ENCODE peak calls at places on chromosomes 1 and 21, in five cellular contexts. O, G, J, U and B are unnamed samples.

GRCh38 chr1:109264379-109264755 is 15.0 kb downstream of the CELSR2 start:
- DNase-seq in O (no peak), U (no peak), J (no peak), G (no peak), B (no peak)

GRCh38 chr1:178192686-178193085 is 98.8 kb downstream of the RASAL2 start:
- DNase-seq in G (no peak), J (peak), O (no peak), U (no peak), B (peak)

GRCh38 chr1:223712184-223712855 is at the start of gene CAPN2:
- DNase-seq in G (peak), J (peak), U (no peak), O (peak), B (peak)

GRCh38 chr1:112715264-112716053 is at the start of gene PPM1J:
- DNase-seq in G (peak), U (peak), J (peak), O (peak), B (peak)

GRCh38 chr1:182600036-182600713 is 4.0 kb downstream of the RGS16 start:
- DNase-seq in J (no peak), U (no peak), O (no peak), G (no peak), B (no peak)

GRCh38 chr1:26318338-26319064 is 743 bp downstream of the CD52 start:
- DNase-seq in O (no peak), G (no peak), J (no peak), U (no peak), B (no peak)

GRCh38 chr1:203366476-203366875 is 15.6 kb upstream of the FMOD start:
- DNase-seq in G (no peak), O (no peak), J (peak), U (no peak), B (no peak)

GRCh38 chr1:183476081-183476480 is 3.8 kb downstream of the SMG7 start:
- DNase-seq in O (no peak), U (no peak), G (no peak), J (no peak), B (no peak)

GRCh38 chr1:117967900-117968299 is 38.4 kb downstream of the WDR3 start:
- DNase-seq in J (peak), U (no peak), G (no peak), O (no peak), B (peak)

GRCh38 chr1:39104158-39105060 is 78.3 kb downstream of the NDUFS5 start:
- DNase-seq in G (no peak), J (peak), O (peak), U (no peak), B (peak)

GRCh38 chr1:905811-906531 is 17.8 kb upstream of the SAMD11 start:
- DNase-seq in O (peak), U (no peak), G (no peak), J (no peak), B (no peak)

GRCh38 chr21:45590246-45590725 is 48.0 kb upstream of the SLC19A1 start:
- DNase-seq in O (peak), J (peak), U (no peak), G (no peak), B (peak)

DNA sequence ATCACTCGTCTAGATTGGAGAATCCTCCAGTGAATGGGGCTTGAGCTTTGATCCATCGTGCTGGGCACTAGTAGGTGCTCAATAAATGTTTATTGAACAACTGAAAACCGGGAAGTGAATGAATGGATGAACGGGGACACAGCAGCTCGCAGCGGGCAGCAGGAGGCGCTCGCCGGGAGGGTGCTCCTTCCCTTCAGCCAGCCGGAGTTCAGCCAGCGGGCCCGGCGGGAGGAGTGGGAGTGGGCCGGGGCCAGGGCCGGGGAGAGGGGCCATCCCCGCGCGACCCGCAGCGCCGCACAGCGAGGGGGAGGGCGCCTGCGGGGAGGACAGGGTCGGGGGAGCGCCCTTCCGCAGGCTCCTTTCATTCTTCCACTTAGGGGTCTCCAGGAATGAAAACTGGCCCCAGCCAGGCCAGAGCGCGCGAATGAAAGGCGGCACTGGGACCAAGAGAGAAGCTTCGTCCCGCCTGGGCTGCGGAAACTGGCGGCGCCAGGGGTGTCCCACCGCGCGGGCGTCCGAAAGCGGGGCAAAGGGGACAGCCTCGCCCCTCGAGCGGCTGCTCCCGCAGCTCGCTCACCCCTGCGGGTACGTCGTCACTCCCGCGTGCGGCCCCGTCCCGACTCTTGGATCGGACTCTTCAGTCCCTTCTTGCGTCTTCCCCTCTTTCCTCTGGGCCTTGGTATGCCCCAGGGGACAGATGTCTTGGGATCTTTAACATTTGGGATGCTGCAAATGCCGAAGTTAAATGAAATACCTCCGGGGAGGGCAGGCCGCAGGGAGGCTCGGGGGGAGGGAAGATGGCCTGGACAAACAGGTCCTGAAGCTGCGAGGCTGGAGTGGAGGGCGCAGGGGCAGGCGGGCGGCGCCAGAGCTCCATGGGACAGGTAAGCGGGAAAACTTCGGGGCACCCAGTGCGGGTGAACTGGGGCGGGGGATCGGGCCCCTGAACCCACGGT is 3.6 kb upstream of the INAVA start:
- DNase-seq in U (peak), J (peak), O (peak), G (peak), B (peak)
- H3K4me2 ChIP-seq in U (peak), J (peak), O (peak), G (peak), B (peak)

DNA sequence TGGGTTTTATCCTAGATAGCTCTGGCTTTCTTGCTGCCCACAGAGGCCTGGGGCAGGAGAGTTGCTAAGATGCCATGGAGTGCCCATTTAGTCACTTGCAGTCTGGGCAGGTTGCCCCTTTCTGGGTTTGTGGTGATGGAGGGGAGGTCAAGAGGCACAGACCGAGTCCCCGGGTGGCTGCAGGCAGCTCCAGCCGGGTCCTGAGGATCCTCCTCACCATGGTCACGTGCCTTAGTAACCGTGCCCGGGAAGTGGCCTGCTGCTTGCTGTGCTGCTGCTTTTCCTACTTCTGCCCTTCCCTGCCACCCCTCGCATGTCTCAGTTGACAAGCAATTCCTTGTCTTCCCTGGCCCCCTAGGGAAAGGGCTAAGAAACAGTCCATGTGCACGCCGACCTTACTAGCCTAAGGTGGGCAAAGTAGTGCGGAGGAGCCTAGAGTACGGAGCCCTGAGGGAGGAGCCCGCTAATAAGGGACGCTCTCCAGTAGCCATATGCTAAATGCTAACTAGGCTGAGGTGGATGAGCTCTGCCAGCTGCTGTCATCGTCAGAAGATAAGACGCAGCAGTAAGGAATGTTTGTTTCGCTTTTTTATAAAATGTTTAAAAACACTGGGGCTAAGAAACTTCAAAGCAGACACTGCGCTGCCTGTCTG is 34.9 kb downstream of the CLCA1 start:
- DNase-seq in J (peak), O (peak), G (no peak), U (no peak), B (no peak)
- H3K4me2 ChIP-seq in J (peak), O (peak), G (peak), U (no peak), B (peak)

DNA sequence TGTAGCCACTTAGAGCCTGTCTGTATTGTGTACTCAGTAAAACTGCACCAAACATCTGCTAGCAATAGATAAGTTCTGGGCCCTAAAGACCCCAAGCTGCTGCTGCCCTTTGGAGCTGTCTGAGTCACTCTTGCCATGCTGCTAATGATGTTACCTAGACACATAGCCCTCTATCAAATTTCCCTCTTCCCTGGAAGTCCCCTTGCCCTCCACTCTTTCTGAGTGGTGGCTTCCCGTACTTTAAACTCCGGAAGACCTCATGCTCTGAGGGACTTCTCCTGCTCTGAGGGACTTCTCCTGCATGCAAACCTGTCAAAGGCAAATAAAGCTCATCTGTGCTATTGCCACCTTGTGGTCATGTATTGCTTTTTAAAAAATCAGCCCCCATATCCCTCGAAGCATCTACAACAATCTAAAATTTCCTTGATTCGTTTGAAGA is 34.0 kb downstream of the FH start:
- DNase-seq in G (no peak), U (peak), O (peak), J (peak), B (peak)
- H3K4me2 ChIP-seq in G (no peak), U (no peak), O (no peak), J (no peak), B (no peak)

GRCh38 chr1:91864017-91864700 is 21.8 kb downstream of the TGFBR3 start:
- DNase-seq in U (no peak), O (no peak), J (peak), G (no peak), B (peak)

GRCh38 chr1:91866425-91866824 is 19.5 kb downstream of the TGFBR3 start:
- DNase-seq in J (no peak), G (no peak), U (no peak), O (no peak), B (no peak)

GRCh38 chr1:91862120-91862519 is 23.8 kb downstream of the TGFBR3 start:
- DNase-seq in O (no peak), U (no peak), J (no peak), G (no peak), B (no peak)

GRCh38 chr1:91857557-91858239 is 28.3 kb downstream of the TGFBR3 start:
- DNase-seq in J (no peak), U (no peak), O (no peak), G (no peak), B (no peak)

GRCh38 chr1:91863498-91863897 is 22.5 kb downstream of the TGFBR3 start:
- DNase-seq in U (no peak), G (no peak), J (no peak), O (no peak), B (no peak)
- H3K4me2 ChIP-seq in U (no peak), G (no peak), J (no peak), O (no peak), B (peak)

GRCh38 chr1:21898326-21899155 is 38.6 kb downstream of the HSPG2 start:
- DNase-seq in G (no peak), O (no peak), J (no peak), U (no peak), B (no peak)
- H3K4me2 ChIP-seq in G (no peak), O (no peak), J (no peak), U (no peak), B (no peak)

DNA sequence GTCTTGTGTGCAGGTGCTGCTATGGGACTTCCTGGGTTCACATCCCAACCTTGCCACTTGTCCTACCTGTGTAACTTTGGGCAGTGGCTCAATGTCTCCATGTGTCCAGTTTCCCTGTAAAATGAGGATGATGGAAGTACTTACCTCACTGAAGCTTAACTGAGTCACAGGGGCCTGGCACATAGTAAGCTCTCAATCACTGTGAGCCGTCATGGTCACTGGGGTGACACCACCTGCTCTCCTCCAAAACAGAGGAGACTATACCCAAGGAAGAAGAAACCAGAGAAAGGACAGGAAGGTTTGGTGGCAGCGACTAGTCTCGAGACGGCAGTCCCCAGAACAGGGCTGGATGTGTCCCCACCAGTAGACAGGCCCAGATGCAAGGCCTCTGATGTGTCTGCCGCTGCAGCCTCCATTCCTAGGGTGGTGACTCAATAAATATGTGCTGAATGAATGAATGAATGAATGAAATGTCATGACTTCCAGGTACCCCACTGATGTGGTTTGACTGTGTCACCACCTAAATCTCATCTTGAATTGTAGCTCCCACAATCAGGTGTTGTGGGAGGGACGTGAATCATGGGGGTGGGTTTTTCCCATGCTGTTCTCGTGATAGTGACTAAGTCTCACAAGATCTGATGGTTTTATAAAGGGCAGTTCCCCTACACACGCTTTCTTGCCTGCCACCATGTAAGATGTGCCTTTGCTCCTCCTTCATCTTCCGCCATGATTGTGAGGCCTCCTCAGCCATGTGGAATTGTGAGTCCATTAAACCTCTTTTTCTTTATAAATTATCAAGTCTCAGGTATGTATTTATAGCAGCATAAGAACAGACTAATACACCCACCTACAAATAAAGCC is 13.0 kb upstream of the LRP8 start:
- DNase-seq in U (no peak), G (no peak), J (no peak), O (no peak), B (peak)
- H3K4me2 ChIP-seq in U (no peak), G (no peak), J (no peak), O (no peak), B (no peak)

GRCh38 chr1:12478612-12478985 is 139.4 kb downstream of the DHRS3 start:
- DNase-seq in U (no peak), G (no peak), J (no peak), O (no peak), B (no peak)

GRCh38 chr1:12480031-12480430 is 138.0 kb downstream of the DHRS3 start:
- DNase-seq in G (no peak), O (no peak), J (no peak), U (no peak), B (no peak)

GRCh38 chr1:12479311-12479710 is 138.7 kb downstream of the DHRS3 start:
- DNase-seq in O (no peak), U (no peak), J (no peak), G (no peak), B (no peak)

GRCh38 chr1:12477301-12477700 is 140.7 kb downstream of the DHRS3 start:
- DNase-seq in U (no peak), J (no peak), G (no peak), O (no peak), B (no peak)

DNA sequence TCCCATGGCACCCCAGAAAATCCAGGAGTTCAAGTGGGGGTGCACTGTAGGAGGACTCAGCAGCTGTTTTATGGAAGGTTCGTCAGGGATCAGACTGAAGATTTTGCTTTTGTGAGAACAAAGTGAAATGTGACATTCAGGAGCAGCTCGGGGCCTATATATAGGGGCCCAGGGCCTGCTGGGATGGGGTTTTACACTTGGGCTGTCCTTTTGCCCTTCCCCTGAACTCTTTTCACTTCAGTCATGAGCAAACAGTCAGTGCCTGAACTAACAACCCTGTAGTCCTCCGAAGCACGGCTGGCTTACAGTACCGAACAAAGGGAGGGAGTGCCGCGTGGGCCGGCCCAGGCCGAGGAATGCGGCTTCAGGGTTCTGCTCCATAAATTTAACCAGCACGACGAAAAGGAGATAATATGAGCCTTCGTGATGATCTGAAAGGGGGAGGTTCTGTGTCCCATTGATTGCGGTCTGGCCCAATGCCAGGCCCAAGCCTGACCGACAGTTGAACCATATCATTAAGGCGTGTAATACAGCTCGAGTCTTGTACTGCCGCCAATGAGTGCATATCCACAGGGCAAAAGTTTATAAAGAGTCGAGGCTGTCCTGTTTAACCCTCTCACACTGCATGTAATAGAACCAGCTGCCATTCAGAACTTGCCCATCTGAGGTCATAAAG is 139.9 kb downstream of the DHRS3 start:
- DNase-seq in U (peak), J (peak), O (peak), G (no peak), B (peak)
- H3K4me2 ChIP-seq in U (peak), J (peak), O (no peak), G (no peak), B (peak)

GRCh38 chr1:172132836-172133235 is 287.6 kb upstream of the C1orf105 start:
- DNase-seq in J (no peak), O (no peak), G (no peak), U (no peak), B (no peak)
- H3K4me2 ChIP-seq in J (no peak), O (no peak), G (no peak), U (no peak), B (no peak)

DNA sequence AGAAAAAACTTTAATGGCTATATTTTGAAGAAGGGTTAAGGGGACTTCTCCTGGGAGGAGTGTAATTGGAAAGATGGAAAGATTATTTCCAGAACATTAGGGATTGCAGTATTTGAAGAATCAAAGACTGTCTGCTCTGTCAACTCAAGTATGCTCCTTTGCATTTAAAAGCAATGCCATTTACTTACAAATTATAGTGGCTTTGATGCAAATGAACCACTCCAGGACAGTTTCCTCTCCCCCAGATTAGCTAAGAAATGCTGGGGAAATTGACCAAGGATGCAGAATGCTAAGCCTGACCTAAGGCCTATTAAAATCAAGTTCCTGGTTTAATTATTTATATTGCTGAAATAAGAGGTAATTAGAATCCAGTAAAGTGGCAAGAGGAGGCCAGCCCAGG is 110.5 kb upstream of the CAMK1G start:
- DNase-seq in G (no peak), U (no peak), J (no peak), O (no peak), B (no peak)
- H3K4me2 ChIP-seq in G (no peak), U (no peak), J (no peak), O (no peak), B (no peak)